ENCODE peak calls at places on chromosome 13, in eight cellular contexts. N is esophagus muscularis mucosa, W is left ventricle myocardium inferior, V is Caco-2, G is cardiac fibroblast, D is transverse colon, R is pancreas, A is psoas muscle. C is an unnamed sample.

GRCh38 chr13:34162545-34162936 is 344.6 kb downstream of the RFC3 start:
- DNase-seq in G (no peak), W (no peak), A (no peak), R (no peak), D (no peak), N (no peak), V (no peak), C (no peak)

GRCh38 chr13:112532837-112533745 is 54.9 kb downstream of the TUBGCP3 start:
- DNase-seq in A (no peak), D (no peak), N (no peak), G (no peak), W (no peak), R (no peak), V (no peak), C (peak)

GRCh38 chr13:31818236-31818635 is 78.9 kb downstream of the RXFP2 start:
- DNase-seq in G (peak), N (no peak), A (no peak), D (no peak), W (no peak), V (no peak), R (no peak), C (no peak)

GRCh38 chr13:68261105-68261504 is 1031.0 kb upstream of the PCDH9 start:
- DNase-seq in R (no peak), G (no peak), D (no peak), A (no peak), W (no peak), N (no peak), V (no peak), C (no peak)

GRCh38 chr13:106599875-106600797 is 32.2 kb upstream of the ARGLU1 start:
- DNase-seq in G (peak), W (no peak), V (no peak), A (no peak), D (no peak), R (no peak), N (no peak), C (no peak)

GRCh38 chr13:32791545-32792172 is 205.4 kb downstream of the PDS5B start:
- DNase-seq in N (no peak), R (no peak), A (no peak), V (no peak), G (no peak), D (no peak), W (no peak), C (no peak)

GRCh38 chr13:22915442-22916082 is 265.2 kb upstream of the SGCG start:
- DNase-seq in D (peak), N (no peak), A (peak), V (no peak), G (peak), W (peak), R (no peak), C (peak)

GRCh38 chr13:66139250-66139649 is 1090.9 kb downstream of the PCDH9 start:
- DNase-seq in V (no peak), N (no peak), R (no peak), A (no peak), D (no peak), G (no peak), W (no peak), C (no peak)

GRCh38 chr13:45851171-45851889 is at the start of gene SIAH3:
- DNase-seq in D (no peak), W (no peak), R (no peak), G (peak), A (no peak), N (no peak), V (no peak), C (no peak)

GRCh38 chr13:72304121-72304745 is 423.2 kb downstream of the MZT1 start:
- DNase-seq in G (peak), D (no peak), A (no peak), W (no peak), R (no peak), V (no peak), N (no peak), C (no peak)

GRCh38 chr13:35349673-35350278 is 126.7 kb downstream of the MAB21L1 start:
- DNase-seq in R (no peak), N (no peak), D (no peak), A (no peak), V (peak), W (no peak), G (no peak), C (no peak)

GRCh38 chr13:44816701-44817684 is 172.3 kb downstream of the NUFIP1 start:
- DNase-seq in W (no peak), G (peak), D (no peak), R (no peak), A (no peak), N (no peak), V (no peak), C (no peak)

GRCh38 chr13:83498486-83499190 is 383.6 kb downstream of the SLITRK1 start:
- DNase-seq in G (peak), A (no peak), D (no peak), N (no peak), V (no peak), W (no peak), R (no peak), C (no peak)

GRCh38 chr13:40178130-40178529 is 488.3 kb downstream of the FOXO1 start:
- DNase-seq in D (no peak), G (no peak), A (no peak), R (no peak), N (no peak), V (no peak), W (no peak), C (no peak)

GRCh38 chr13:76764429-76764828 is 121.8 kb downstream of the KCTD12 start:
- DNase-seq in A (peak), R (no peak), W (peak), V (no peak), D (peak), N (no peak), G (peak), C (no peak)

GRCh38 chr13:106691251-106691650 is 123.3 kb upstream of the ARGLU1 start:
- DNase-seq in N (peak), D (no peak), A (no peak), W (no peak), R (no peak), G (no peak), V (no peak), C (no peak)

GRCh38 chr13:23921451-23921888 is 24.2 kb upstream of the C1QTNF9B start:
- DNase-seq in N (no peak), G (peak), D (no peak), R (no peak), A (no peak), W (no peak), V (no peak), C (no peak)
- TF ChIP-seq CTCF in N (peak), G (peak), D (peak), R (peak), A (peak), W (peak), V (peak), C (peak)

GRCh38 chr13:50801087-50801931 is 42.2 kb downstream of the DLEU7 start:
- DNase-seq in N (no peak), W (no peak), A (no peak), D (peak), V (peak), G (peak), R (peak), C (peak)
- H3K4me3 ChIP-seq in N (no peak), W (peak), A (peak), D (no peak), V (no peak), G (no peak), R (no peak), C (no peak)

GRCh38 chr13:24624801-24625231 is 55.4 kb upstream of the ATP12A start:
- DNase-seq in A (no peak), W (no peak), G (no peak), V (no peak), N (no peak), D (no peak), R (no peak), C (no peak)

GRCh38 chr13:24626449-24626848 is 53.8 kb upstream of the ATP12A start:
- DNase-seq in A (no peak), W (no peak), D (no peak), R (no peak), V (no peak), N (no peak), G (no peak), C (no peak)

GRCh38 chr13:24624363-24624762 is 55.8 kb upstream of the ATP12A start:
- DNase-seq in D (no peak), W (no peak), A (no peak), R (no peak), G (no peak), N (no peak), V (no peak), C (no peak)

GRCh38 chr13:24625870-24626419 is 54.3 kb upstream of the ATP12A start:
- DNase-seq in V (no peak), R (no peak), G (no peak), W (no peak), A (no peak), D (no peak), N (no peak), C (no peak)

GRCh38 chr13:24625324-24625723 is 54.9 kb upstream of the ATP12A start:
- DNase-seq in V (no peak), D (no peak), W (no peak), R (no peak), N (no peak), G (no peak), A (no peak), C (no peak)
- TF ChIP-seq CTCF in V (no peak), D (no peak), W (no peak), R (no peak), N (no peak), G (no peak), A (no peak), C (no peak)

GRCh38 chr13:94546071-94546839 is 49.7 kb downstream of the TGDS start:
- DNase-seq in W (no peak), N (no peak), R (no peak), G (no peak), D (no peak), A (no peak), V (no peak), C (no peak)

GRCh38 chr13:94544922-94545321 is 51.0 kb downstream of the TGDS start:
- DNase-seq in G (no peak), V (no peak), D (no peak), N (no peak), A (no peak), R (no peak), W (no peak), C (no peak)

GRCh38 chr13:94537740-94538630 is 58.0 kb downstream of the TGDS start:
- DNase-seq in D (no peak), V (no peak), W (no peak), G (no peak), R (no peak), A (no peak), N (no peak), C (no peak)

GRCh38 chr13:94548382-94549240 is 47.3 kb downstream of the TGDS start:
- DNase-seq in D (peak), W (peak), G (peak), R (peak), N (no peak), V (no peak), A (no peak), C (no peak)

DNA sequence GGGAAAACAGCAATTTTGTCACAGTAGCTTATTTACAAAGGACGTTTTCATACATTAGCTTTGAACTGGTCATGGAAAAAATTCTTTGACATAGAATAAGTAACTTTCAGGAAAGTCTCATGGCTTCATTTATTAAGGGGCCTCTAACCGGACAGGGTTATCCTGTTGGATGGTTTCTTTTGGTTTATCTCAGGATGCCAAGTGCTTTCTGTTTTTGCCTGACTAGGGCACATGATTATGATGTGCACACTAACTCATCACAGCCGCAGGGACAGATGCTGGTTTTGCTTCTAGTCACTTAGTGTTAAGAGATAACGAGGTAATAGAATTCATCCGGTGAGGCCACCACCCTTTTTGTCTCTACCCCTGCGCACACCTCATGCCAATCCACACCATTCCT is 53.0 kb downstream of the TGDS start:
- DNase-seq in A (no peak), D (no peak), G (no peak), N (no peak), R (no peak), W (no peak), V (no peak), C (peak)
- H3K4me3 ChIP-seq in A (no peak), D (no peak), G (no peak), N (no peak), R (no peak), W (no peak), V (no peak), C (no peak)

DNA sequence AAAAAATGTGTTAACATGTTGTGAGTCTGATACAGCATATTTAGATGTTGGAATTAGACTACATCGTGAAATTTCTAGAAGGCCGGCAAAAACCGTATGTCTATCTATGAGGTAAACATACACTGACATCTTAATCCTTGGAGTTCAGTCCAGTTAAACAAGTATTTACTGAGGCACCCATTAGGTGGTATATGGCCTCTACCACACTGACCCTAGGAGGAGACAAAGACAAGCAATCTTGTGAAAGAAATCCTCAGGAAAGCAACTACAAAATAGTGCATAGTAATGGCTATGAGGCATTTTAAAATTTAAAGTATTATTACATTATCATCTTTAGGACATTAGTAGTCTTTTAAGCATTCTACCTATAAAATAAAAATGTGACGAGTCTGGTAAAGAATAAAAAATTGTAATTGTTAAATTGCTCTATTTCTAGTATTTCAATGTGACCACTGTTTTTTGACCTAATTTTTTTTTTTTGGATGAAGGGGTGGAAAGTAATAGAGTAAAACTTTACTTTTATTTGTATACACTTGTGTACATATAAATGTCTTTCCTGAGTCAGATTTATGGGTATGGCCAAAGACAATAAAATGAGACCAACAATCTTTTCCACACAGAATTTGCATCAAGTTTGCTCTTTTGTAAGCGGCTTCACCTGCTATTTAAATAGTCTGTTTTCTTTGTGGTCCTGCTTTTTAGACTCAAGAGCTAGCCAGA is 50.5 kb downstream of the KATNAL1 start:
- DNase-seq in G (peak), A (no peak), V (no peak), W (no peak), R (no peak), N (no peak), D (no peak), C (no peak)
- TF ChIP-seq CTCF in G (no peak), A (no peak), V (peak), W (no peak), R (no peak), N (peak), D (no peak), C (peak)

GRCh38 chr13:26983533-26984315 is 187.9 kb downstream of the USP12 start:
- DNase-seq in A (no peak), N (no peak), R (no peak), V (no peak), G (no peak), D (no peak), W (no peak), C (no peak)
- H3K4me3 ChIP-seq in A (no peak), N (peak), R (no peak), V (no peak), G (no peak), D (no peak), W (peak), C (peak)

DNA sequence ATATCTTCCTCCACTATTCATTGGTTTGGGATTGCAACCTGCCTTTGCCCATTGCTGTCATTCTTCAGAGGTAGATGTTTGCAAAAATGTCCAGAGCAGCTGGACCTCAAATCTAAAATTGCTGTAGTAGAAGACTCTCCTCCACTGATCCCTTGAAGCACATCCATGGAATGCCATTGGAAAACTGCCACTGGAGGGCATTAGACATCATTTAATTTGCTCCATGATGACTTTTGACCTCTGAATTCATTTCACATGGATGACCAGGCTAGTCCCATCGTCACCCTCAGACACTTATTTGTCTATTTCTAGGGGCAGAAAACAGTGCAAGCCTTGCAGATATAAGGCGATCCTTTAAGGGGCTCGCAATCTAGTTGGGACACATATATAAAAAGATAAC is 33.9 kb upstream of the FLT1 start:
- DNase-seq in V (no peak), R (no peak), A (no peak), N (no peak), G (no peak), W (no peak), D (no peak), C (no peak)
- TF ChIP-seq CTCF in V (peak), R (no peak), A (no peak), N (no peak), G (no peak), W (no peak), D (no peak), C (no peak)

GRCh38 chr13:49532593-49532992 is 36.8 kb downstream of the PHF11 start:
- DNase-seq in V (no peak), W (no peak), A (no peak), G (no peak), R (no peak), D (no peak), N (no peak), C (no peak)

GRCh38 chr13:49530452-49530851 is 34.7 kb downstream of the PHF11 start:
- DNase-seq in R (no peak), V (no peak), D (no peak), A (no peak), N (no peak), G (no peak), W (no peak), C (no peak)

GRCh38 chr13:49528161-49528560 is 32.4 kb downstream of the PHF11 start:
- DNase-seq in R (no peak), A (no peak), N (no peak), V (no peak), D (no peak), G (no peak), W (no peak), C (no peak)

GRCh38 chr13:49524740-49525501 is 29.2 kb downstream of the PHF11 start:
- DNase-seq in R (no peak), W (no peak), V (no peak), A (no peak), D (no peak), N (no peak), G (no peak), C (no peak)

GRCh38 chr13:49527123-49527522 is 31.4 kb downstream of the PHF11 start:
- DNase-seq in A (no peak), R (no peak), V (no peak), W (peak), D (no peak), G (no peak), N (no peak), C (no peak)
- H3K4me3 ChIP-seq in A (no peak), R (no peak), V (no peak), W (no peak), D (no peak), G (no peak), N (no peak), C (no peak)